ENCODE peak calls at places on chromosomes 12 and 14, in eight cellular contexts. One of them, this sample, is unnamed.

GRCh38 chr14:21245813-21246212 is 23.4 kb downstream of the HNRNPC start:
- DNase-seq in stomach: no peak
- DNase-seq in prostate gland: no peak
- DNase-seq in esophagus muscularis mucosa: no peak
- DNase-seq in K562: no peak
- DNase-seq in breast epithelium: no peak
- DNase-seq in Panc1: no peak
- DNase-seq in HL-60: no peak
- DNase-seq in this sample: no peak

GRCh38 chr12:56074396-56074795 is 5.6 kb upstream of the ERBB3 start:
- DNase-seq in stomach: no peak
- DNase-seq in prostate gland: no peak
- DNase-seq in esophagus muscularis mucosa: no peak
- DNase-seq in K562: no peak
- DNase-seq in breast epithelium: no peak
- DNase-seq in Panc1: no peak
- DNase-seq in HL-60: no peak
- DNase-seq in this sample: no peak

GRCh38 chr14:91454155-91454554 is 36.5 kb upstream of the CCDC88C start:
- DNase-seq in stomach: no peak
- DNase-seq in prostate gland: no peak
- DNase-seq in esophagus muscularis mucosa: no peak
- DNase-seq in K562: no peak
- DNase-seq in breast epithelium: no peak
- DNase-seq in Panc1: no peak
- DNase-seq in HL-60: no peak
- DNase-seq in this sample: no peak

GRCh38 chr12:114440450-114441383 is 34.8 kb upstream of the TBX5 start:
- DNase-seq in stomach: no peak
- DNase-seq in prostate gland: no peak
- DNase-seq in esophagus muscularis mucosa: no peak
- DNase-seq in K562: no peak
- DNase-seq in breast epithelium: no peak
- DNase-seq in Panc1: no peak
- DNase-seq in HL-60: no peak
- DNase-seq in this sample: no peak

GRCh38 chr14:71333705-71334104 is 426.4 kb downstream of the PCNX1 start:
- DNase-seq in stomach: no peak
- DNase-seq in prostate gland: no peak
- DNase-seq in esophagus muscularis mucosa: no peak
- DNase-seq in K562: no peak
- DNase-seq in breast epithelium: no peak
- DNase-seq in Panc1: no peak
- DNase-seq in HL-60: no peak
- DNase-seq in this sample: no peak

GRCh38 chr14:70665448-70666363 is 24.0 kb downstream of the TTC9 start:
- DNase-seq in stomach: peak
- DNase-seq in prostate gland: peak
- DNase-seq in esophagus muscularis mucosa: no peak
- DNase-seq in K562: no peak
- DNase-seq in breast epithelium: peak
- DNase-seq in Panc1: no peak
- DNase-seq in HL-60: no peak
- DNase-seq in this sample: peak

GRCh38 chr12:31370645-31371620 is 45.0 kb upstream of the SINHCAF start:
- DNase-seq in stomach: no peak
- DNase-seq in prostate gland: no peak
- DNase-seq in esophagus muscularis mucosa: no peak
- DNase-seq in K562: peak
- DNase-seq in breast epithelium: no peak
- DNase-seq in Panc1: no peak
- DNase-seq in HL-60: no peak
- DNase-seq in this sample: no peak

GRCh38 chr12:130350715-130351114 is 13.0 kb downstream of the PIWIL1 start:
- DNase-seq in stomach: no peak
- DNase-seq in prostate gland: no peak
- DNase-seq in esophagus muscularis mucosa: no peak
- DNase-seq in K562: no peak
- DNase-seq in breast epithelium: no peak
- DNase-seq in Panc1: no peak
- DNase-seq in HL-60: no peak
- DNase-seq in this sample: no peak

GRCh38 chr12:49565956-49566265 is 2.0 kb downstream of the MCRS1 start:
- DNase-seq in stomach: no peak
- DNase-seq in prostate gland: no peak
- DNase-seq in esophagus muscularis mucosa: no peak
- DNase-seq in K562: no peak
- DNase-seq in breast epithelium: no peak
- DNase-seq in Panc1: no peak
- DNase-seq in HL-60: no peak
- DNase-seq in this sample: no peak

GRCh38 chr12:49565119-49565955 is 2.6 kb downstream of the MCRS1 start:
- DNase-seq in stomach: no peak
- DNase-seq in prostate gland: no peak
- DNase-seq in esophagus muscularis mucosa: no peak
- DNase-seq in K562: no peak
- DNase-seq in breast epithelium: no peak
- DNase-seq in Panc1: no peak
- DNase-seq in HL-60: no peak
- DNase-seq in this sample: no peak

GRCh38 chr12:49562831-49563230 is 5.1 kb downstream of the MCRS1 start:
- DNase-seq in stomach: no peak
- DNase-seq in prostate gland: no peak
- DNase-seq in esophagus muscularis mucosa: no peak
- DNase-seq in K562: no peak
- DNase-seq in breast epithelium: no peak
- DNase-seq in Panc1: no peak
- DNase-seq in HL-60: no peak
- DNase-seq in this sample: no peak

GRCh38 chr12:49566361-49566760 is 1.6 kb downstream of the MCRS1 start:
- DNase-seq in stomach: no peak
- DNase-seq in prostate gland: no peak
- DNase-seq in esophagus muscularis mucosa: no peak
- DNase-seq in K562: no peak
- DNase-seq in breast epithelium: no peak
- DNase-seq in Panc1: no peak
- DNase-seq in HL-60: no peak
- DNase-seq in this sample: no peak

DNA sequence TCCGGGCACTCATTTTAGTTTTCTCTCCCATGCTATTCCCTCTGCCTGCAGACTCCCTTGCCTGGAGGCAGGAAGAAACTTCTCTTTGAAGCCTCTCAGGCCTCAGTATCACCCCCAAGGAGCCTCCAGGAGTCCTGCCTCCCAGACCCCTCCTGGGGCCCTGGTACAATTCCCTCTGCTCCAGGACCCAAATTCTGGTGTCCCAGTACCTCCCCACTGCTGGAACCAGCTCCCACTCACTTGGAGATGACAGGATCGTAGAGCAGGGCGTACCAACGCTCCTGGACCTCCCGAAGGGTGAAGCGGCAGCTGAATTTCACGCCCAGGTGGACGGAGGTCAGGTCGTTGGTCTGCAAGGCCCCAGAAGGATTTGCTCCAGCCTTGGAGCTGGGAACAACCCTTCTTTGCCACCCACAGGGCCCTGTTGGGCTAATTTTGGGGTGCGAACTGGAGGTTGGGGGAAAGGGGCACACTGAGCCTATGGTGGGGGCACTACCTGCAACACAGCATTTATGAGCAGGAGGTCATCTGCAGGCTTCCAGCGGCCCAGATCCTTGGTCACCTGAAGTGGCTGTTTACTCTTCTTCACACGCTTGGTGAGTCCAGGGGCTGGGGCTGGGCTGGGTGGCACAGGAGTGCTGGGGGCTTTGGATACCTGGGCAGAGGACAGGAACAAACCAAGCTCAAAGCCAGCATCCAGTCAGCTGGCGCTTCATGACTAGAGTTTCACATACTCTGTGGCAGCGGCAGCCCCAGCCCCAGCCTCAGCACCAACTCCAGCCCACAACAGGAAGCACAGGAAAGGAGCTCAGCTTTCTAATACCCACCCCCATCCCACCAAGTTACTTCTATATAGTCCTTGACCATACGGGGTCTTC is 3.5 kb downstream of the MCRS1 start:
- DNase-seq in stomach: no peak
- DNase-seq in prostate gland: no peak
- DNase-seq in esophagus muscularis mucosa: no peak
- DNase-seq in K562: no peak
- DNase-seq in breast epithelium: no peak
- DNase-seq in Panc1: no peak
- DNase-seq in HL-60: no peak
- DNase-seq in this sample: no peak
- H3K4me3 ChIP-seq in stomach: no peak
- H3K4me3 ChIP-seq in prostate gland: no peak
- H3K4me3 ChIP-seq in esophagus muscularis mucosa: no peak
- H3K4me3 ChIP-seq in K562: no peak
- H3K4me3 ChIP-seq in breast epithelium: no peak
- H3K4me3 ChIP-seq in Panc1: no peak
- H3K4me3 ChIP-seq in HL-60: no peak
- H3K4me3 ChIP-seq in this sample: no peak

GRCh38 chr12:57548488-57548887 is 1.4 kb upstream of the KIF5A start:
- DNase-seq in stomach: no peak
- DNase-seq in prostate gland: no peak
- DNase-seq in esophagus muscularis mucosa: no peak
- DNase-seq in K562: peak
- DNase-seq in breast epithelium: no peak
- DNase-seq in Panc1: no peak
- DNase-seq in HL-60: no peak
- DNase-seq in this sample: no peak

GRCh38 chr12:57547366-57548315 is 649 bp upstream of the DCTN2 start:
- DNase-seq in stomach: no peak
- DNase-seq in prostate gland: no peak
- DNase-seq in esophagus muscularis mucosa: no peak
- DNase-seq in K562: no peak
- DNase-seq in breast epithelium: no peak
- DNase-seq in Panc1: no peak
- DNase-seq in HL-60: no peak
- DNase-seq in this sample: no peak

GRCh38 chr12:57549203-57549908 is 488 bp upstream of the KIF5A start:
- DNase-seq in stomach: no peak
- DNase-seq in prostate gland: no peak
- DNase-seq in esophagus muscularis mucosa: no peak
- DNase-seq in K562: no peak
- DNase-seq in breast epithelium: no peak
- DNase-seq in Panc1: no peak
- DNase-seq in HL-60: no peak
- DNase-seq in this sample: no peak

GRCh38 chr12:57545809-57546437 is 1.1 kb downstream of the DCTN2 start:
- DNase-seq in stomach: no peak
- DNase-seq in prostate gland: no peak
- DNase-seq in esophagus muscularis mucosa: no peak
- DNase-seq in K562: peak
- DNase-seq in breast epithelium: no peak
- DNase-seq in Panc1: no peak
- DNase-seq in HL-60: no peak
- DNase-seq in this sample: no peak

DNA sequence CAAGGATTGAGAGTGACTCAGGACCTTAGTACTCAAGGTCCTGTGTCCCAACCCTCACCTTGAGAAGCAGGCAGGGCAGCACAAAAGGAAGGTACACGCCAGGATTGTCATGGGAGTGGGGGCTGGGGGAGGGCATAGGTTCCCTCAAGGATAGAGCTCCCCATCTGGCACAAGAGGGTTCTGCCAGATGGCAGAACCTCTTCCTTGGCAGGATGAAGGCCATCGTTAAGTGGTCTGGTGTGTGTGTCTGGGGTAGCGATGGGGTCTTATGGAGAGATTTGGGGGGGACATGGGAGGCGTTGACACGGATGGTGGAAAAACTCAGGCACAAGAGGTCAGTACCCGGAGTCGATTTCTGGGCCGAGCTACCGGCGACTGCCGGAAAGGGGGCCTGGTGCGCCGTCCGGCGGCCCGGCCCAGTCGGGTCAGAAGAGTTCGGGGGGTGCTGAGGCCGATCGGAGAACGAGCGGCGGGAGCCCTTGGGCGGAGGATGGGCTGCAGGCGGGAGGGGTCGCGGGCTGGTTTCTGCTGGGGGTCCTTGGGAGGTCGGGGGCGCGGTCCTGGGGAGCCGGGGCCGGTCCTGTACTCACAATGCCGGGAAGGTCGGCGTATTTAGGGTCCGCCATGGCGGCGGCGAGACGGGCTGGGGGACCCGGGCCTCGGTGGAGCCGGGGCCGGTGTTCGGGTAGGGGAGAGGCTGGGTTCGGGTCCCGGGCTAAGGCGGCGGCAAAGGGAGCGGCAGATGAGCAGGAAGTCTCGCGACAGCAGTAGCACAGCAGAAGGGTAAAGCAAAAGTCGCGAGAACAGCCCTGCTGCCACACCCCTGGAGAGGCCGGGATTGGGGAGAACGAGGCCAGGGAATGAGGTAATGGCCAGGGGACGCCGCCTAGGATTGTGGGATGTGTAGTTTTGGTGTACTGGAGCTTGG is at the start of gene DCTN2:
- DNase-seq in stomach: peak
- DNase-seq in prostate gland: peak
- DNase-seq in esophagus muscularis mucosa: peak
- DNase-seq in K562: peak
- DNase-seq in breast epithelium: peak
- DNase-seq in Panc1: peak
- DNase-seq in HL-60: peak
- DNase-seq in this sample: peak
- TF ChIP-seq CTCF in stomach: no peak
- TF ChIP-seq CTCF in prostate gland: no peak
- TF ChIP-seq CTCF in esophagus muscularis mucosa: peak
- TF ChIP-seq CTCF in K562: no peak
- TF ChIP-seq CTCF in breast epithelium: peak
- TF ChIP-seq CTCF in Panc1: no peak
- TF ChIP-seq CTCF in HL-60: no peak
- TF ChIP-seq CTCF in this sample: peak

DNA sequence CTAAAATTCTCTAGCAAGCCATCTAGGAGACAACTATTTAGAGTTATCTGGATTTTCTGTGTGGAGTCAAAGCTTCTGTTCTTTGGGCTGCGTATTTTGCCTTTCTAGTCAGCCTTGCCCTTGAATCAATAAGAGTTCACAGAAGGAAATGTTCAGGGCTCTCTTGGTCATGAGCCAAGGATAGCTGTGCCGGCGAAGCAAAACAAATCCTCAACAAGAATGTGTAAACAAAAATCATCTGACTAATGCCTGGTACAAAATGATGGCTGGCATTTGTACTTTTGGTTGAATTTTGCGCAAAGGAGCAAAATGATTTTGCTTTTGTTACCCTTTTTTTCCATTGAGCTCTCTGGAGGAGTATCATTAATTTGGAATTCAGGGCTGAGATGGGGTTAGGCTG is 171.1 kb downstream of the DACT1 start:
- DNase-seq in stomach: peak
- DNase-seq in prostate gland: peak
- DNase-seq in esophagus muscularis mucosa: peak
- DNase-seq in K562: no peak
- DNase-seq in breast epithelium: no peak
- DNase-seq in Panc1: no peak
- DNase-seq in HL-60: no peak
- DNase-seq in this sample: no peak
- TF ChIP-seq POLR2AphosphoS5 in stomach: peak
- TF ChIP-seq POLR2AphosphoS5 in prostate gland: peak
- TF ChIP-seq POLR2AphosphoS5 in esophagus muscularis mucosa: no peak
- TF ChIP-seq POLR2AphosphoS5 in K562: no peak
- TF ChIP-seq POLR2AphosphoS5 in breast epithelium: peak
- TF ChIP-seq POLR2AphosphoS5 in Panc1: no peak
- TF ChIP-seq POLR2AphosphoS5 in HL-60: no peak
- TF ChIP-seq POLR2AphosphoS5 in this sample: no peak

DNA sequence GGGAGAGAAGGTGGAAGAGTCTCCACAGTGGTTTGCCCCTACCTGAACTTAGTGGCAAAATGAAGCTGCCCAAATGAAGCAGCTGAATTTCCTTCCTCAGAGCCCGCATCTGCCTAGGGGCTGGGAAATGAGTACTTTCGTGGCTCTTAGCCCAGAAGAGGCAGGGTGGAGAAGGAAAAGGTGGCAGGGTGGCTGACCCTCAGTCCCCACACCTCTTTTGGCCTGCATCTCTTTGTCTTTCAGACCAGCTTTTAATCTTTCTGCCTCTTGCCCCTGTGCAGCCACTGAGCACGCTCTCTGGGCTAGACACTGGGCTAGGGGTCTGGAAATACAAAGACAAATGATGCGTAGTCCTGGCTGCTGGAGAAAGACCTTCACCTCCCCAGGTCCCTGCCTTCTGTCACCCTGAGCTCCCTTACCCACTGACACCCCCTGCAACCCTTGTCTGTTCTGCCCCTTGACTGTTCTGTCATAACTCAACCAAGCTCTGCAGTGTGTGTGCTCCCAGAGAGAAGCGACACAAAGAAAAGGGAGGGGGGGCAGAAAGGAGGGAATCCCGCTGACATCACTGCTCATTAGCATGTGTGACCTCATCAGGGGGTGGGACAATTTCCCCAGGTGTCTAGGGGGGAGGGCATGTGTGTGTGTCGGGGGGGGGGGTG is 362 bp upstream of the REM2 start:
- DNase-seq in stomach: peak
- DNase-seq in prostate gland: peak
- DNase-seq in esophagus muscularis mucosa: no peak
- DNase-seq in K562: peak
- DNase-seq in breast epithelium: no peak
- DNase-seq in Panc1: no peak
- DNase-seq in HL-60: no peak
- DNase-seq in this sample: no peak
- H3K4me3 ChIP-seq in stomach: no peak
- H3K4me3 ChIP-seq in prostate gland: no peak
- H3K4me3 ChIP-seq in esophagus muscularis mucosa: no peak
- H3K4me3 ChIP-seq in K562: no peak
- H3K4me3 ChIP-seq in breast epithelium: no peak
- H3K4me3 ChIP-seq in Panc1: no peak
- H3K4me3 ChIP-seq in HL-60: no peak
- H3K4me3 ChIP-seq in this sample: no peak

This sample was measured in suprapubic skin.